ENCODE peak calls at places on chromosome 12, in eight cellular contexts. E is body of pancreas, O is breast epithelium, C is GM12892, U is NB4, Z is K562, P is right lobe of liver, F is testis. B is an unnamed sample.

GRCh38 chr12:32499048-32499447 is 99.7 kb downstream of the FGD4 start:
- DNase-seq in E (peak), Z (no peak), C (no peak), O (no peak), P (no peak), F (no peak), U (no peak), B (no peak)

GRCh38 chr12:32135967-32136366 is 29.3 kb downstream of the BICD1 start:
- DNase-seq in E (no peak), P (no peak), U (no peak), O (no peak), F (no peak), Z (no peak), C (no peak), B (no peak)

GRCh38 chr12:21026302-21026701 is 104.7 kb upstream of the SLCO1B1 start:
- DNase-seq in P (no peak), O (no peak), F (no peak), Z (no peak), C (no peak), U (no peak), E (no peak), B (no peak)

GRCh38 chr12:68745376-68745903 is 536 bp upstream of the SLC35E3 start:
- DNase-seq in Z (peak), U (peak), F (no peak), C (no peak), E (no peak), P (no peak), O (no peak), B (no peak)

GRCh38 chr12:32240833-32241232 is 134.2 kb downstream of the BICD1 start:
- DNase-seq in C (no peak), U (no peak), Z (no peak), E (no peak), O (no peak), P (no peak), F (no peak), B (peak)

GRCh38 chr12:89286506-89286905 is 65.8 kb downstream of the DUSP6 start:
- DNase-seq in C (no peak), U (no peak), E (no peak), P (no peak), F (no peak), O (no peak), Z (no peak), B (no peak)

GRCh38 chr12:2876431-2877046 is 435 bp downstream of the FOXM1 start:
- DNase-seq in P (peak), E (no peak), O (no peak), F (no peak), U (peak), Z (peak), C (no peak), B (no peak)

GRCh38 chr12:27436768-27437167 is 9.8 kb upstream of the SMCO2 start:
- DNase-seq in U (no peak), C (no peak), O (no peak), Z (no peak), F (no peak), P (no peak), E (no peak), B (no peak)

GRCh38 chr12:94186461-94187237 is 38.3 kb downstream of the PLXNC1 start:
- DNase-seq in E (peak), P (no peak), O (peak), Z (no peak), C (no peak), U (no peak), F (peak), B (no peak)

GRCh38 chr12:1919284-1919683 is 832 bp upstream of the CACNA2D4 start:
- DNase-seq in O (no peak), C (no peak), F (peak), P (no peak), E (no peak), Z (peak), U (peak), B (no peak)

GRCh38 chr12:109726511-109727038 is 12.9 kb downstream of the FAM222A start:
- DNase-seq in P (no peak), Z (no peak), C (no peak), O (no peak), F (no peak), E (no peak), U (no peak), B (no peak)

GRCh38 chr12:113161415-113162016 is 12.0 kb downstream of the CFAP73 start:
- DNase-seq in U (peak), Z (peak), P (no peak), F (peak), E (no peak), O (no peak), C (peak), B (no peak)

GRCh38 chr12:96189781-96190180 is 4.4 kb upstream of the ELK3 start:
- DNase-seq in F (no peak), P (no peak), U (no peak), E (no peak), O (no peak), Z (no peak), C (no peak), B (no peak)

GRCh38 chr12:958449-959123 is 9.1 kb upstream of the RAD52 start:
- DNase-seq in Z (no peak), U (no peak), C (no peak), O (no peak), F (peak), E (no peak), P (no peak), B (no peak)

GRCh38 chr12:62250671-62251608 is 9.3 kb upstream of the USP15 start:
- DNase-seq in E (no peak), C (no peak), U (peak), F (no peak), P (no peak), O (no peak), Z (peak), B (no peak)

GRCh38 chr12:48690990-48691389 is 9.0 kb upstream of the KANSL2 start:
- DNase-seq in U (no peak), E (no peak), O (no peak), C (no peak), F (no peak), Z (no peak), P (no peak), B (no peak)

GRCh38 chr12:105426766-105427165 is 96.3 kb downstream of the C12orf75 start:
- DNase-seq in P (no peak), E (no peak), C (no peak), U (no peak), O (no peak), F (no peak), Z (no peak), B (no peak)

GRCh38 chr12:23055004-23055403 is 430.0 kb downstream of the ETNK1 start:
- DNase-seq in Z (peak), U (peak), O (no peak), C (no peak), E (no peak), F (peak), P (peak), B (no peak)

GRCh38 chr12:59403259-59403932 is 192.4 kb upstream of the SLC16A7 start:
- DNase-seq in F (peak), E (peak), U (peak), Z (peak), P (peak), C (no peak), O (no peak), B (peak)

GRCh38 chr12:62700091-62700490 is 233.5 kb downstream of the MON2 start:
- DNase-seq in O (no peak), Z (no peak), E (no peak), C (no peak), U (no peak), P (no peak), F (no peak), B (no peak)

GRCh38 chr12:92602476-92602875 is 100.3 kb upstream of the PLEKHG7 start:
- DNase-seq in E (no peak), O (no peak), P (no peak), U (no peak), Z (no peak), F (no peak), C (no peak), B (no peak)

GRCh38 chr12:49750027-49750977 is 8.9 kb downstream of the TMBIM6 start:
- DNase-seq in P (no peak), F (no peak), Z (no peak), U (peak), E (no peak), C (no peak), O (no peak), B (no peak)

GRCh38 chr12:93089805-93090569 is 160.9 kb upstream of the EEA1 start:
- DNase-seq in Z (peak), F (no peak), O (no peak), P (no peak), C (no peak), U (peak), E (no peak), B (peak)

GRCh38 chr12:64221656-64222010 is 463 bp downstream of the KICS2 start:
- DNase-seq in P (peak), E (peak), U (peak), O (peak), C (no peak), Z (peak), F (peak), B (peak)

GRCh38 chr12:11510671-11511070 is 115.3 kb upstream of the PRB2 start:
- DNase-seq in F (no peak), P (no peak), E (no peak), O (no peak), Z (no peak), C (no peak), U (no peak), B (no peak)

GRCh38 chr12:92561543-92561899 is 141.3 kb upstream of the PLEKHG7 start:
- DNase-seq in C (no peak), Z (no peak), P (peak), E (peak), U (no peak), F (peak), O (no peak), B (no peak)

GRCh38 chr12:118053071-118053985 is 7.7 kb downstream of the WSB2 start:
- DNase-seq in C (no peak), E (no peak), Z (no peak), P (no peak), F (no peak), O (no peak), U (no peak), B (no peak)

GRCh38 chr12:53972152-53972702 is 699 bp upstream of the HOXC11 start:
- DNase-seq in Z (no peak), U (no peak), P (no peak), F (no peak), E (no peak), O (no peak), C (no peak), B (peak)

GRCh38 chr12:53992377-53992776 is 7.4 kb downstream of the HOXC10 start:
- DNase-seq in P (no peak), Z (no peak), F (no peak), C (no peak), O (no peak), E (no peak), U (no peak), B (no peak)

GRCh38 chr12:105256921-105257320 is 20.9 kb upstream of the APPL2 start:
- DNase-seq in P (no peak), Z (no peak), O (no peak), U (no peak), F (no peak), C (no peak), E (no peak), B (no peak)

GRCh38 chr12:50581226-50582184 is 76.7 kb downstream of the DIP2B start:
- DNase-seq in C (no peak), P (no peak), O (no peak), U (no peak), Z (no peak), F (no peak), E (no peak), B (peak)

GRCh38 chr12:2332266-2332665 is 279.5 kb downstream of the CACNA1C start:
- DNase-seq in Z (no peak), U (no peak), E (no peak), P (no peak), C (no peak), F (no peak), O (no peak), B (no peak)

GRCh38 chr12:26112703-26113147 is 12.1 kb downstream of the BHLHE41 start:
- DNase-seq in P (no peak), Z (no peak), F (no peak), O (no peak), U (peak), E (no peak), C (no peak), B (no peak)

GRCh38 chr12:111715242-111715641 is 29.4 kb downstream of the ACAD10 start:
- DNase-seq in Z (no peak), F (no peak), U (no peak), E (no peak), P (no peak), O (no peak), C (no peak), B (no peak)

GRCh38 chr12:67355428-67356385 is 86.5 kb downstream of the CAND1 start:
- DNase-seq in C (no peak), F (peak), P (no peak), E (peak), Z (peak), O (no peak), U (peak), B (peak)

GRCh38 chr12:32039917-32040575 is 66.6 kb upstream of the BICD1 start:
- DNase-seq in P (no peak), O (no peak), E (no peak), C (no peak), U (no peak), Z (peak), F (peak), B (no peak)

GRCh38 chr12:113665457-113665856 is 193.8 kb upstream of the LHX5 start:
- DNase-seq in F (no peak), Z (no peak), C (no peak), P (no peak), U (no peak), E (no peak), O (no peak), B (no peak)

DNA sequence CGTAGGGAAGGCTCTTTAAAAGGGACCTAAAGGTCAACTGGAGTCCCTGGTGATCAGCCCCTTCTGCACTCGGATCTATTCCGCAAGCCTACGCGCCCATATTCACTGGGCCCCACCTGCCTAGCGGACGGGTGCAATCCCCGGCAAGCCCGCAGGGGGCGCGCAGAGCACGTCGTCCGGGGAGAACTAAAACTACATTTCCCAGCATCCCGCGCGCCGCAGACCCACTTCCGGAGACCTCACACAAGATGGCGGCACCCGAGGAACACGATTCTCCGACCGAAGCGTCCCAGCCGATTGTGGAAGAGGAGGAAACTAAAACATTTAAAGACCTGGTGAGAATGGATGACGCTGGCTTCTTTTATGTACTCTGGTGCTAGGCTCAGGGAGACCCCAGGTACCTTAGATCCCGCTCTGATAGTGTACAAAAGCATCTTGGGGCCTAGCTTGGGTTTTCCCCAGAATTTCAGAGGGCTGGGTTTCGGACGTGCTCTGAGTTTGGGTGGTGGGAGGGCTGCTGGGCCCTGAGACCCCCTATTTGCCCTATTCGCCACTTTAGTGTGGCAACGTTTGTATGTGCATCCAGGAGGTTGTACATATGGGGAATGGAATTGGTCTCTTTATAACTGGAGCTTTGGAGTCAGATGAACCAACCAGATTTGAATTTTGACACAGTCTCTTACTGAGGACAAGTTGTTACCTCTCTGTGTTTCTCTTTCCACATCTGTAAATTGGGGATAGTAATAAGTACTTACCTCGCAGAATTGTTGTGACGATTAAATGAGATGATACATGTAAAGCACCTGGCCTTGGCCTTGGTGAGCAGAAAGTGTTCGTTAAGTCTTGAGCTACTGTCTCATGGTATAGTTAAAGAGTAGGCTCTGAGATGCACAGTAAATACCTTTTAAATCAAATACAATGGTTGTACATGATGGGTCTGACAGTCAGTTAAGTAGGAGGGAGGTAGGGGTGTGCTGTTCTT is at the start of gene DDX47:
- DNase-seq in O (peak), Z (peak), E (peak), U (peak), C (peak), F (peak), P (peak), B (peak)
- TF ChIP-seq POLR2A in O (peak), Z (peak), E (no peak), U (peak), C (peak), F (no peak), P (peak), B (peak)

GRCh38 chr12:101696477-101697196 is 803 bp upstream of the CHPT1 start:
- DNase-seq in Z (peak), U (peak), P (peak), F (peak), O (no peak), C (peak), E (peak), B (no peak)

GRCh38 chr12:101695698-101696097 is 1.7 kb upstream of the CHPT1 start:
- DNase-seq in C (no peak), U (peak), F (no peak), P (no peak), E (no peak), Z (no peak), O (no peak), B (no peak)

GRCh38 chr12:101697930-101698781 is 716 bp downstream of the CHPT1 start:
- DNase-seq in O (no peak), E (peak), F (peak), C (peak), Z (peak), P (peak), U (peak), B (peak)

GRCh38 chr12:101698782-101699347 is 1.4 kb downstream of the CHPT1 start:
- DNase-seq in C (no peak), E (no peak), P (no peak), F (no peak), Z (peak), U (peak), O (no peak), B (peak)

DNA sequence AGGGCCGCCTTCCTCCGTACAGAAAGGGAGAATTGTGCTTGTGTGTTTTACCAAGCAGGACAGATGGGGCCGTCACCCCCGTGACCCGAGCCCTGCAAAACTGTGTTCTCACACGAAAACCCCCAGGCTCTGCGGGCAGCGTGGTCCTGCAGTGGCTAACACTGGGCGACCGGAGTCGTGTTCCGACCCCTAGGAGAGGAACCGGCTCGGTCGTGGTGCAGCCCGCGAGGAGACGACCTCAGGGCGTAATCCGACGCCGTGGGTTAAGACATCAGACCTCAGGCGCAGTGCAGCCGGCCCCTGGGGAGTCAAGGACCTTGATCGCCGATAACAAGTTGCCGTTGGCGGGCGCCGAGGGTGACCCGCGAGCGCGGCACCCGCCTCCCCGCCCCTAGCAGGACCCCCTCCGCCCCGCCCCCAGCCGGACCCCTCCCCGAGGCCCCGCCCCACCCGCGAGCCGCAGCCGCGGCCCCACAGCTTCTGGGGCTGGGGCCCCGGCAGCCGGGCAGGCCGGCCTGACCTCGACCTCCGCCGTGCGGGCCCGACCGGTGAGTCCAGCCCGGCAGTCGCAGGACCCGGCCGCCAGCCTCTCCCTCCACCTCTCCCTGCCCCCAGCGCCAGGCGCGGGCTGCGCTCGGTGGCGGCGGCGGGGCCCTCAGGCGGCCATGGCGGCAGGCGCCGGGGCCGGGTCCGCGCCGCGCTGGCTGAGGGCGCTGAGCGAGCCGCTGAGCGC is at the start of gene CHPT1:
- DNase-seq in P (peak), U (peak), C (peak), Z (peak), O (peak), E (peak), F (peak), B (peak)
- TF ChIP-seq POLR2A in P (peak), U (peak), C (no peak), Z (peak), O (no peak), E (peak), F (no peak), B (peak)

DNA sequence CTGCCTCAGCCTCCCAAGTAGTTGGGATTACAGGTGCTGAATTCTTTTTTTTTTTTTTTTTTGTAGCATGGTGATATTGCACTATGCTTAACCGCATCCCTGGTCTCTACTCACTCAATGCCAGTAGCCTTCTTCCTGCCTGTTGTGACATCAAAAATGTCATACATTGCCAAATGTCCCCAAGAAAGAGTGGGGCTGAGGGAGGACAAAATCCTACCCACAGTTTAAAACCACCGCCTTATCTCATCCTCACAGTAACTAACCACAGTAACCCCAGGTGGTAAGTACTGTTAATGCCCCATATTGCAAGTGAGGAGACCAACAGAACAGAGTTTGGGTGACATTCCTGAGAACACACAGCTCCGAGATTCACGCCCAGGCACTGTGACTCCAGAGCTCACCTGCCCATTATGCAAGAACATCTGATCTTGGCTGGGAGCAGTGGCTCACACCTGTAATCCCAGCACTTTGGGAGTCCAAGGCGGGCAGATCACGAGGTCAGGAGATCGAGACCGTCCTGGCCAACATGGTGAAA is 19.6 kb downstream of the MORN3 start:
- DNase-seq in E (no peak), O (no peak), C (no peak), U (peak), F (no peak), Z (peak), P (no peak), B (no peak)
- TF ChIP-seq POLR2A in E (no peak), O (no peak), C (no peak), U (no peak), F (no peak), Z (no peak), P (no peak), B (no peak)

DNA sequence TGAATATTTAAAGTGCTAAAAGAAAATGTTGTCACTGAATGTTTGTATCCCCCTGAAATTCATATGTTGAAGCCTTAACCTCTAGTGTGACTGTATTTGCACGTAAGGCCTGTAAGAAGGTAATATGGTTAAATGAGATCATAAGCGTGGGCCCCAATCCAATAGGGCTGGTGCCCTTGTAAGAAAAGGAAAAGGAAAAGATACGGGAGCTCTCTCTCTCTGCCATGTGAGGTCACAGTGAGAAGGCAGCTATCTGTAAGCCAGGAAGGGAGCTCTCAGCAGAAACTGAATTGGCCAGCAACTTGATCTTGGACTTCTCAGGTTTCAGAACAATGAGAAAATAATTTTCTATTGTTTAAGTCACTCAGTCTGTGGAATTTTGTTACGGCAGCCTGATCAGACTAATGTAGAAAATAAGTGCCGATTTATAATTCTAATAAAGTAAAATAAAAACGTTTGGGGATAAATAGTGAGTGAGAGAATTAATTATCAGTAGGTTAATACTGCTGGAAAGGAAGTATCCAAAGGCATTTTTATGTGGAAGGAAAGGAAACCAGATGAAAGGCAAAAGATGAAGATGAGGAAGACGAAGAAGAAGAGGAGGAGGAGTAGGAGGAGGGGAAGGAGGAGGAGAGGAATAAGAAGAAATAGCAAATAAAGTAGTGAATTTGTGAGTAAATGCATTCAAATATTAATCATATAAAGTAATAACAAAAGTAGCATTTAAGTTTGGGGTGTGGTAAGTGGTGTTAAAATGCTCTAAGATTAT is 188.5 kb upstream of the KRR1 start:
- DNase-seq in Z (no peak), O (no peak), P (no peak), U (no peak), C (no peak), E (peak), F (no peak), B (no peak)
- TF ChIP-seq POLR2A in Z (no peak), O (no peak), P (no peak), U (no peak), C (no peak), E (no peak), F (no peak), B (no peak)

B was measured in H54.